ENCODE peak calls at places on chromosomes 4 and X, in seven cellular contexts. One of them, this sample, is unnamed.
A peak's percentile ranks its signal among the peaks of the same experiment; 100 is the strongest.

GRCh38 chr4:176875441-176875930 is 82.8 kb upstream of the VEGFC start:
- DNase-seq in tibial artery: no peak
- DNase-seq in ELR: peak; percentile 51
- DNase-seq in LHCN-M2: no peak
- DNase-seq in BE2C: no peak
- DNase-seq in NCI-H1105: no peak
- DNase-seq in GM12864: no peak
- DNase-seq in this sample: no peak

GRCh38 chr4:6878451-6879059 is 31.1 kb upstream of the TBC1D14 start:
- DNase-seq in tibial artery: no peak
- DNase-seq in ELR: no peak
- DNase-seq in LHCN-M2: no peak
- DNase-seq in BE2C: no peak
- DNase-seq in NCI-H1105: no peak
- DNase-seq in GM12864: no peak
- DNase-seq in this sample: no peak

GRCh38 chr4:165079476-165079875 is 25.8 kb downstream of the TRIM75 start:
- DNase-seq in tibial artery: no peak
- DNase-seq in ELR: no peak
- DNase-seq in LHCN-M2: no peak
- DNase-seq in BE2C: no peak
- DNase-seq in NCI-H1105: peak; percentile 80
- DNase-seq in GM12864: no peak
- DNase-seq in this sample: no peak

GRCh38 chrX:130097507-130098201 is 12.6 kb downstream of the ELF4 start:
- DNase-seq in tibial artery: no peak
- DNase-seq in ELR: no peak
- DNase-seq in LHCN-M2: no peak
- DNase-seq in BE2C: peak; percentile 50
- DNase-seq in NCI-H1105: no peak
- DNase-seq in GM12864: no peak
- DNase-seq in this sample: no peak

GRCh38 chrX:69032601-69033000 is 132.7 kb downstream of the PJA1 start:
- DNase-seq in tibial artery: no peak
- DNase-seq in ELR: peak; percentile 66
- DNase-seq in LHCN-M2: no peak
- DNase-seq in BE2C: no peak
- DNase-seq in NCI-H1105: no peak
- DNase-seq in GM12864: no peak
- DNase-seq in this sample: peak; percentile 7

GRCh38 chr4:101175896-101176676 is 171.2 kb downstream of the PPP3CA start:
- DNase-seq in tibial artery: no peak
- DNase-seq in ELR: no peak
- DNase-seq in LHCN-M2: no peak
- DNase-seq in BE2C: no peak
- DNase-seq in NCI-H1105: no peak
- DNase-seq in GM12864: no peak
- DNase-seq in this sample: no peak

GRCh38 chr4:172736046-172736445 is 432.6 kb upstream of the GALNT7 start:
- DNase-seq in tibial artery: no peak
- DNase-seq in ELR: no peak
- DNase-seq in LHCN-M2: no peak
- DNase-seq in BE2C: no peak
- DNase-seq in NCI-H1105: no peak
- DNase-seq in GM12864: no peak
- DNase-seq in this sample: no peak

GRCh38 chr4:73709461-73710033 is 30.8 kb upstream of the CXCL8 start:
- DNase-seq in tibial artery: no peak
- DNase-seq in ELR: no peak
- DNase-seq in LHCN-M2: no peak
- DNase-seq in BE2C: no peak
- DNase-seq in NCI-H1105: no peak
- DNase-seq in GM12864: no peak
- DNase-seq in this sample: no peak

GRCh38 chrX:38468758-38469157 is 92.6 kb upstream of the TSPAN7 start:
- DNase-seq in tibial artery: no peak
- DNase-seq in ELR: no peak
- DNase-seq in LHCN-M2: no peak
- DNase-seq in BE2C: no peak
- DNase-seq in NCI-H1105: no peak
- DNase-seq in GM12864: no peak
- DNase-seq in this sample: no peak

GRCh38 chr4:184310171-184310567 is 92.5 kb upstream of the ENPP6 start:
- DNase-seq in tibial artery: no peak
- DNase-seq in ELR: no peak
- DNase-seq in LHCN-M2: no peak
- DNase-seq in BE2C: no peak
- DNase-seq in NCI-H1105: no peak
- DNase-seq in GM12864: peak; percentile 82
- DNase-seq in this sample: peak; percentile 37

GRCh38 chr4:128553665-128554515 is 255.6 kb upstream of the JADE1 start:
- DNase-seq in tibial artery: no peak
- DNase-seq in ELR: no peak
- DNase-seq in LHCN-M2: no peak
- DNase-seq in BE2C: no peak
- DNase-seq in NCI-H1105: peak; percentile 15
- DNase-seq in GM12864: no peak
- DNase-seq in this sample: no peak

GRCh38 chr4:176789955-176790354 is 2.8 kb downstream of the VEGFC start:
- DNase-seq in tibial artery: no peak
- DNase-seq in ELR: peak; percentile 94
- DNase-seq in LHCN-M2: peak; percentile 94
- DNase-seq in BE2C: peak; percentile 11
- DNase-seq in NCI-H1105: peak; percentile 1
- DNase-seq in GM12864: peak; percentile 1
- DNase-seq in this sample: no peak